ENCODE peak calls at places on chromosomes 6 and 20, in nine cellular contexts. R is bronchial epithelial cell, S is lower lobe of right lung, D is stomach, F is neural progenitor cell, C is right lobe of liver, N is esophagus squamous epithelium, V is lung, U is esophagus muscularis mucosa. M is an unnamed sample. For H3K36me3, the result is how much of the 10 kb centered on the place peaks cover.

GRCh38 chr20:4869290-4870193 is 131.8 kb downstream of the SLC23A2 start:
- DNase-seq in N (no peak), C (no peak), D (no peak), V (no peak), F (no peak), R (peak), S (no peak), U (no peak), M (no peak)

GRCh38 chr6:31057426-31058003 is 47.2 kb downstream of the MUC22 start:
- DNase-seq in U (no peak), D (no peak), N (no peak), R (peak), V (no peak), F (peak), C (no peak), S (no peak), M (no peak)

GRCh38 chr20:63542031-63542559 is 4.9 kb upstream of the PTK6 start:
- DNase-seq in U (no peak), S (no peak), R (no peak), F (no peak), N (no peak), D (peak), V (no peak), C (no peak), M (no peak)

GRCh38 chr20:18279231-18279630 is 9.1 kb upstream of the ZNF133 start:
- DNase-seq in C (no peak), R (peak), U (no peak), F (no peak), N (no peak), S (no peak), V (no peak), D (no peak), M (no peak)

GRCh38 chr6:149965191-149966020 is 1.7 kb downstream of the ULBP1 start:
- DNase-seq in N (no peak), C (no peak), U (no peak), R (no peak), S (no peak), V (no peak), F (peak), D (no peak), M (no peak)

GRCh38 chr6:35213824-35214756 is at the start of gene SCUBE3:
- DNase-seq in R (peak), V (no peak), F (peak), D (peak), C (no peak), N (no peak), U (no peak), S (no peak), M (no peak)

GRCh38 chr20:32912688-32913087 is 54.0 kb downstream of the EFCAB8 start:
- DNase-seq in U (no peak), D (no peak), F (no peak), N (no peak), V (no peak), R (peak), S (no peak), C (no peak), M (no peak)

GRCh38 chr6:43924222-43924702 is 154.3 kb downstream of the VEGFA start:
- DNase-seq in V (no peak), S (peak), N (no peak), D (peak), R (no peak), C (no peak), U (no peak), F (no peak), M (no peak)

GRCh38 chr6:27303613-27304272 is 8.3 kb downstream of the POM121L2 start:
- DNase-seq in V (no peak), S (no peak), C (no peak), F (no peak), D (no peak), N (no peak), R (peak), U (no peak), M (no peak)

GRCh38 chr20:61436268-61436667 is 184.2 kb downstream of the CDH4 start:
- DNase-seq in U (no peak), S (no peak), C (no peak), R (peak), D (no peak), V (no peak), N (no peak), F (no peak), M (no peak)

GRCh38 chr6:79441222-79441621 is 96.0 kb downstream of the LCA5 start:
- DNase-seq in S (no peak), R (peak), F (no peak), C (no peak), V (no peak), U (no peak), N (no peak), D (no peak), M (no peak)

GRCh38 chr20:48631114-48632016 is 196.4 kb downstream of the PREX1 start:
- DNase-seq in R (no peak), F (no peak), V (no peak), S (no peak), U (no peak), D (no peak), N (no peak), C (no peak), M (no peak)

GRCh38 chr6:48881551-48881950 is 581.5 kb downstream of the MMUT start:
- DNase-seq in D (no peak), F (no peak), R (peak), S (no peak), C (no peak), N (no peak), V (no peak), U (no peak), M (no peak)

GRCh38 chr6:152575621-152576150 is 61.5 kb downstream of the SYNE1 start:
- DNase-seq in C (no peak), N (no peak), R (peak), F (no peak), S (no peak), V (no peak), D (peak), U (no peak), M (no peak)

GRCh38 chr20:44074252-44075151 is 112.5 kb downstream of the JPH2 start:
- DNase-seq in V (no peak), R (peak), F (no peak), D (peak), S (no peak), C (no peak), N (no peak), U (peak), M (no peak)

GRCh38 chr20:53739799-53740785 is 146.5 kb upstream of the ZNF217 start:
- DNase-seq in C (no peak), F (no peak), D (no peak), N (no peak), R (peak), V (no peak), S (no peak), U (no peak), M (no peak)

GRCh38 chr6:44925100-44925739 is 402.9 kb upstream of the RUNX2 start:
- DNase-seq in U (no peak), R (peak), N (no peak), V (no peak), F (no peak), D (no peak), S (no peak), C (no peak), M (no peak)

GRCh38 chr6:43728586-43728985 is 41.0 kb upstream of the MRPS18A start:
- DNase-seq in N (no peak), V (no peak), S (no peak), R (peak), C (peak), F (no peak), U (no peak), D (no peak), M (no peak)

GRCh38 chr6:43488667-43489276 is 11.4 kb downstream of the TJAP1 start:
- DNase-seq in C (no peak), V (no peak), D (no peak), R (no peak), U (no peak), S (no peak), N (no peak), F (no peak), M (no peak)

GRCh38 chr6:152634773-152635172 is 2.4 kb downstream of the SYNE1 start:
- DNase-seq in N (no peak), D (no peak), S (peak), R (no peak), F (no peak), U (no peak), C (no peak), V (no peak), M (no peak)

GRCh38 chr6:140271759-140272377 is 897.4 kb upstream of the CITED2 start:
- DNase-seq in R (no peak), U (no peak), C (no peak), N (no peak), F (no peak), V (no peak), S (no peak), D (no peak), M (no peak)

GRCh38 chr20:38635721-38636285 is 34.2 kb downstream of the ARHGAP40 start:
- DNase-seq in D (no peak), S (no peak), R (peak), F (no peak), N (no peak), V (no peak), U (no peak), C (no peak), M (no peak)

GRCh38 chr6:40340957-40341356 is 246.2 kb downstream of the LRFN2 start:
- DNase-seq in D (no peak), V (no peak), F (no peak), R (no peak), S (no peak), U (no peak), C (no peak), N (no peak), M (no peak)

GRCh38 chr6:312704-313485 is 20.6 kb downstream of the DUSP22 start:
- DNase-seq in V (no peak), F (no peak), D (no peak), R (no peak), S (no peak), N (no peak), U (no peak), C (no peak), M (no peak)

GRCh38 chr6:118295336-118295735 is 252.8 kb upstream of the PLN start:
- DNase-seq in U (no peak), S (no peak), N (no peak), D (no peak), V (no peak), F (no peak), R (no peak), C (peak), M (no peak)

GRCh38 chr6:53306819-53307347 is 41.9 kb downstream of the ELOVL5 start:
- DNase-seq in R (peak), D (no peak), S (no peak), U (no peak), V (no peak), F (no peak), N (no peak), C (peak), M (no peak)

GRCh38 chr6:145132709-145133108 is 602.6 kb downstream of the EPM2A start:
- DNase-seq in F (no peak), R (no peak), S (no peak), D (no peak), C (no peak), V (no peak), U (no peak), N (no peak), M (no peak)

GRCh38 chr20:8621021-8621420 is 447.9 kb upstream of the PLCB4 start:
- DNase-seq in N (no peak), R (no peak), U (no peak), S (no peak), D (no peak), F (no peak), C (no peak), V (no peak), M (no peak)

GRCh38 chr6:169026175-169026574 is 227.5 kb downstream of the THBS2 start:
- DNase-seq in N (no peak), V (no peak), U (no peak), F (no peak), R (no peak), S (no peak), D (no peak), C (no peak), M (no peak)

DNA sequence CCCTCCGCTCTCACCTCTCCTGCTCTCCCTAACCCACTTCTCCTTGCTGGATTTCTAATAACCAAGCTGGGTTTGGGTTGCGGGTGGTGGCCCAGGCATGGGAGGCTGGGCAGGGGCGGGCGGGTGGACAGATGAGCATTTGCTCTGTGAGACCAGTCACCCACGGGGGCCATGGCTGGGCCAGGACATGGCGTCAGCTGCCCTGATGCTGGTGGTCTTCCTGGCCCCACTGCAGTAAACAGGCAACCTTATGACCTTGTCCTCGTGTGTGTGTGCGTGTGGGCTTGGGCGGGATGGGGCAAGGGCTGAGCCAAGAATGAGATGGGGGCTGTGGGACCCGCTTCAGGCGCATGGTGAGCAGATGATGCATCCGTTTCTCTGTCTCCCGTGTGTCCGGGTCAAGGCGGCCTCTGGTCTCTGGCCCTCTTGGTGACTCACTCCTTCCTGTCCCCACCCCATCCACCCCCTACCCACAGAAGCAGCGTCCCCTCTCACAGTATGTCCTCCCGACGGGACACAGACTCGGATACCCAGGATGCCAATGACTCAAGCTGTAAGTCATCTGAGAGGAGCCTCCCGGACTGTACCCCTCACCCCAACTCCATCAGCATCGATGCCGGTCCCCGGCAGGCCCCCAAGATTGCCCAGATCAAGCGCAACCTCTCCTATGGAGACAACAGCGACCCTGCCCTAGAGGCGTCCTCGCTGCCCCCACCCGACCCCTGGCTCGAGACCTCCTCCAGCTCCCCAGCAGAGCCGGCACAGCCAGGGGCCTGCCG is 41.4 kb upstream of the MYL9 start:
- DNase-seq in S (no peak), F (no peak), C (no peak), D (no peak), N (no peak), R (no peak), V (no peak), U (no peak), M (no peak)
- H3K36me3 ChIP-seq in S (half or more), F (under half), C (under half), D (half or more), N (half or more), R (under half), V (half or more), U (under half), M (under half)

DNA sequence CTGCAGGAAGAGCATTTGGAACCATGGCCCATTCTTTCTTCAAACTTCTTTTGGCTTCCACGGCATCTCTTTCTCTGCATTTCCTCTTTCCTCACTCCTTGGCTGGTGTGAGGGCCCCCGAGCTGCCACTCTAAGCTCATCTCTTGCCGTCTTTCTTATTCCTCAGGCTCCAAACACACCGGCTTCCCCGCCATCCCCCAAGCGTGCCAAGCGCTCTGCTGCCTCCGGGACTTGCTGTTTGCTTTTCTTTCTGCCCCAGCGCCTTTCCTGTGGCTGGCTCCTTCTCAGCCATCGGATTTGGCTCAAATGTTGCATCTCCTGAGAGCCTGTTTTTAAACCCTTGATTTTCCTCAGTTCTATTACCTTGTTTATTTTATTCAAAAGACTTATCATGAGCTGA is 172.7 kb downstream of the PACRG start:
- DNase-seq in N (no peak), V (no peak), F (no peak), R (no peak), C (no peak), D (no peak), S (no peak), U (no peak), M (no peak)
- H3K36me3 ChIP-seq in N (under half), V (under half), F (under half), R (under half), C (under half), D (under half), S (under half), U (under half), M (under half)

GRCh38 chr6:12832341-12832740 is 115.8 kb downstream of the PHACTR1 start:
- DNase-seq in C (no peak), R (no peak), U (no peak), S (no peak), V (no peak), F (no peak), D (no peak), N (no peak), M (no peak)
- H3K36me3 ChIP-seq in C (under half), R (under half), U (under half), S (under half), V (under half), F (under half), D (under half), N (under half), M (under half)

DNA sequence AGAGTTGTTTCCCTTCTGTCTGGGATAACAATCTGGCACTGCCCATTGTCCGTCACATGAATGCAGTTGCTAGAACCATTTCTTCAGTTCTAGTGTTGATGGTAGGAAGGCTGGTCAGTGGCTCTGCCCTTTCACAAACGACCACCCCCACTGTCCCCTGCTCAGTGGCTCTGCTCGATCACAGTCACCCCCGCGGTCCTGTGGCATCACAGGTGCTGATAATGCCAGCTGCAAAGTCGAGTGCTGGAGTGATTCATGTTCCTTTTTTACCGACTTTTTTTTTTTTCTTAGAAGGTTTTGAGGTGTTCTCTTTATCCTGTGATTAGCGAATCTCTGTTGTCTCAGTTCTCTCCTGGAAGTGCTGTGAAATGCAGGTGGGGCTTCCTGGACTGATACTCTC is 22.8 kb downstream of the FAM120B start:
- DNase-seq in V (no peak), C (no peak), N (no peak), F (no peak), S (no peak), R (no peak), D (no peak), U (no peak), M (no peak)
- H3K36me3 ChIP-seq in V (under half), C (under half), N (half or more), F (under half), S (half or more), R (under half), D (half or more), U (under half), M (under half)

GRCh38 chr6:109299695-109300564 is 82.3 kb downstream of the CD164 start:
- DNase-seq in U (no peak), C (no peak), N (no peak), D (peak), V (no peak), S (no peak), R (no peak), F (no peak), M (peak)
- H3K36me3 ChIP-seq in U (under half), C (under half), N (under half), D (under half), V (under half), S (under half), R (under half), F (under half), M (under half)

GRCh38 chr6:56527934-56528333 is 114.8 kb downstream of the DST start:
- DNase-seq in S (no peak), U (no peak), N (no peak), V (no peak), C (no peak), D (no peak), F (no peak), R (peak), M (no peak)
- H3K36me3 ChIP-seq in S (half or more), U (under half), N (half or more), V (under half), C (under half), D (half or more), F (under half), R (under half), M (under half)

DNA sequence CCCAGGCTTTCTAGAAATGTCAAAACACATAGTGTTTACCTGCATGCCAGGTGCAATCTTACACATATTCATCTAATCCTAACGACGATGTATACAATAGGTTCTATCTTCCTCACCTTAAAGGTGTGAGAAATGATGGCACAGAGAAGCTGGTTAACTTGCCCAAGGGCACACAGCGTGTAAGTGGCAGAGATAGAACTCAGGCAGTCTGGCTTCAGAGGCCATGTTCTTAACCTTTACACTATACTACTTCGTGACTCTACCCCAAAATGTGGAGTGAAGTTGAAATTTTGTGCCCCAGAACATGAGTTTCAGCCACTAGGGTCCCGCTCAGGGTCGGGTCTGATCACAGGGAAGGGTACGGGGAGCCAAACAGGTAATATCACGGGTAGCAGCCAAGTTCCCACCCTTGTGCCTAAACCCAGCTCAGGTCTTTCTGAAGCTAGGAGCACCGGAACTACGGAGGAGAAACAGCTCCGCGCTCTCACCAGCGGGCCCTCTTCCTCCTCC is 523 bp downstream of the VPS52 start:
- DNase-seq in U (no peak), N (no peak), C (no peak), F (no peak), V (no peak), R (no peak), S (no peak), D (no peak), M (no peak)
- H3K36me3 ChIP-seq in U (under half), N (half or more), C (under half), F (under half), V (under half), R (under half), S (half or more), D (half or more), M (under half)

M was measured in pancreas.